ENCODE peak calls at places on chromosome 22, in six cellular contexts. A is body of pancreas, F is tibial nerve, B is spleen, I is cardiac muscle cell, W is esophagus muscularis mucosa. C is an unnamed sample.

GRCh38 chr22:46612904-46613605 is 7.1 kb upstream of the GRAMD4 start:
- DNase-seq in A (no peak), F (no peak), B (peak; percentile 83), I (no peak), W (no peak), C (no peak)

GRCh38 chr22:46791201-46791731 is 28.8 kb downstream of the TBC1D22A start:
- DNase-seq in A (peak; percentile 26), F (no peak), B (peak; percentile 89), I (peak; percentile 59), W (no peak), C (peak; percentile 50)

GRCh38 chr22:21003782-21004181 is 1.9 kb upstream of the THAP7 start:
- DNase-seq in A (no peak), F (no peak), B (no peak), I (no peak), W (no peak), C (no peak)

GRCh38 chr22:37454857-37455686 is 27.8 kb upstream of the ELFN2 start:
- DNase-seq in A (peak; percentile 39), F (no peak), B (no peak), I (peak; percentile 91), W (no peak), C (no peak)

GRCh38 chr22:37932821-37933578 is 20.4 kb downstream of the C22orf23 start:
- DNase-seq in A (peak; percentile 52), F (no peak), B (no peak), I (no peak), W (no peak), C (no peak)

GRCh38 chr22:21632237-21632895 is at the start of gene CCDC116:
- DNase-seq in A (no peak), F (no peak), B (peak; percentile 88), I (no peak), W (no peak), C (no peak)

GRCh38 chr22:35329114-35329847 is 29.6 kb downstream of the TOM1 start:
- DNase-seq in A (no peak), F (no peak), B (no peak), I (no peak), W (no peak), C (no peak)

GRCh38 chr22:38235240-38235850 is 33.6 kb downstream of the MAFF start:
- DNase-seq in A (no peak), F (no peak), B (no peak), I (no peak), W (no peak), C (no peak)

GRCh38 chr22:42933783-42934144 is 76.7 kb upstream of the ARFGAP3 start:
- DNase-seq in A (no peak), F (no peak), B (no peak), I (peak; percentile 93), W (no peak), C (no peak)

GRCh38 chr22:24450600-24450999 is 23.2 kb downstream of the ADORA2A start:
- DNase-seq in A (no peak), F (no peak), B (no peak), I (peak; percentile 28), W (no peak), C (no peak)

GRCh38 chr22:18970180-18970947 is 34.3 kb upstream of the PRODH start:
- DNase-seq in A (peak; percentile 37), F (no peak), B (peak; percentile 59), I (peak; percentile 21), W (no peak), C (no peak)

GRCh38 chr22:41401781-41402648 is 20.3 kb downstream of the TEF start:
- DNase-seq in A (peak; percentile 95), F (no peak), B (no peak), I (peak; percentile 77), W (no peak), C (peak; percentile 63)

GRCh38 chr22:47367107-47367690 is 604.7 kb downstream of the TBC1D22A start:
- DNase-seq in A (no peak), F (no peak), B (no peak), I (no peak), W (no peak), C (no peak)

GRCh38 chr22:37519268-37520195 is at the start of gene CARD10:
- DNase-seq in A (peak; percentile 72), F (no peak), B (no peak), I (peak; percentile 44), W (no peak), C (no peak)

GRCh38 chr22:42188808-42189447 is 58.3 kb upstream of the CYP2D6 start:
- DNase-seq in A (no peak), F (no peak), B (no peak), I (no peak), W (no peak), C (no peak)

GRCh38 chr22:40805239-40805638 is 13.9 kb downstream of the SLC25A17 start:
- DNase-seq in A (no peak), F (no peak), B (no peak), I (no peak), W (no peak), C (no peak)

GRCh38 chr22:35065796-35066218 is at the start of gene ISX:
- DNase-seq in A (no peak), F (no peak), B (no peak), I (no peak), W (no peak), C (no peak)

GRCh38 chr22:43096420-43096819 is 7.2 kb upstream of the TTLL1 start:
- DNase-seq in A (no peak), F (no peak), B (no peak), I (no peak), W (no peak), C (no peak)

GRCh38 chr22:24805790-24806662 is at the start of gene SGSM1:
- DNase-seq in A (peak; percentile 93), F (peak; percentile 44), B (peak; percentile 92), I (peak; percentile 68), W (no peak), C (peak; percentile 93)

GRCh38 chr22:27170491-27170890 is 513.1 kb downstream of the MIAT start:
- DNase-seq in A (peak; percentile 36), F (no peak), B (no peak), I (peak; percentile 91), W (no peak), C (peak; percentile 92)

GRCh38 chr22:36291831-36292740 is 39.2 kb downstream of the APOL1 start:
- DNase-seq in A (no peak), F (no peak), B (peak; percentile 59), I (no peak), W (no peak), C (no peak)

GRCh38 chr22:32240461-32240860 is 14.7 kb downstream of the SLC5A4 start:
- DNase-seq in A (no peak), F (no peak), B (no peak), I (no peak), W (no peak), C (no peak)
- H3K27ac ChIP-seq in A (no peak overlapping the region), F (no peak overlapping the region), B (no peak overlapping the region), I (no peak overlapping the region), W (no peak overlapping the region), C (no peak overlapping the region)

DNA sequence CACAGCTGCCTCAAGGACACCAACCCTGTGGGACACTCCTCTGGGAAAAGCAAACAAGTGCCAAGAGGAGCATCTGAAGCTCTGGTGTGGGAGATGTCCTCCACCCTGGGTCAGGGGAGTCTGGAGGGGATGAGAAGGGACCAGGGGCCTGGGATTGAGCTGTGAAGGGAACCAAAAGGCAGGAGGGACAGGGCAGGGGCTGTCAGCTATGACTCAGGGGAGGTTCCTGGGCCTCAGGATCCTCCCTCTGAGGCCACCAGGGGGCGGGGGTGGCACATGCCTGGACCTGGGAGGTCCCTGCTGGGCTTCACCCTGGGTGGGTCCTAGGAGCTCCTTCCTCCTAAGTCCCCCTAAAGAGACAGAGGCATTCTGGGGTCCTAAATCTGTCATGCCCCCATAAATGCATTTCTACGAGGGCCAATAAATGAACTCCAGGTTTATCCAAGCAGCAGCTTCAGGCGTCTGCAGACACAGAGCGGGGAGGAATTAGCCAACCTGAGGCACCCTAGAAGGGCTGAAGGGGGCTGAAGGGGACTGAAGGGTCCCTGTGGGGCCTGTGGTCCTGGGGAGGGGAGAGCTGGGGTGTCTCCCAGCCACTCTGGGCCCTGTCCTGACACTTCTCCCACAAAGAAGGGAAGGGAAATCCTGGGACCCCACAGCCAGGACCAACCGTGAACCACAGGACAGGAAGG is 31.9 kb upstream of the IGLL5 start:
- DNase-seq in A (no peak), F (no peak), B (no peak), I (peak; percentile 13), W (peak; percentile 86), C (no peak)
- H3K36me3 ChIP-seq in A (no peaks in the 10 kb centered on the region), F (no peaks in the 10 kb centered on the region), B (no peaks in the 10 kb centered on the region), I (no peaks in the 10 kb centered on the region), W (no peaks in the 10 kb centered on the region), C (no peaks in the 10 kb centered on the region)

DNA sequence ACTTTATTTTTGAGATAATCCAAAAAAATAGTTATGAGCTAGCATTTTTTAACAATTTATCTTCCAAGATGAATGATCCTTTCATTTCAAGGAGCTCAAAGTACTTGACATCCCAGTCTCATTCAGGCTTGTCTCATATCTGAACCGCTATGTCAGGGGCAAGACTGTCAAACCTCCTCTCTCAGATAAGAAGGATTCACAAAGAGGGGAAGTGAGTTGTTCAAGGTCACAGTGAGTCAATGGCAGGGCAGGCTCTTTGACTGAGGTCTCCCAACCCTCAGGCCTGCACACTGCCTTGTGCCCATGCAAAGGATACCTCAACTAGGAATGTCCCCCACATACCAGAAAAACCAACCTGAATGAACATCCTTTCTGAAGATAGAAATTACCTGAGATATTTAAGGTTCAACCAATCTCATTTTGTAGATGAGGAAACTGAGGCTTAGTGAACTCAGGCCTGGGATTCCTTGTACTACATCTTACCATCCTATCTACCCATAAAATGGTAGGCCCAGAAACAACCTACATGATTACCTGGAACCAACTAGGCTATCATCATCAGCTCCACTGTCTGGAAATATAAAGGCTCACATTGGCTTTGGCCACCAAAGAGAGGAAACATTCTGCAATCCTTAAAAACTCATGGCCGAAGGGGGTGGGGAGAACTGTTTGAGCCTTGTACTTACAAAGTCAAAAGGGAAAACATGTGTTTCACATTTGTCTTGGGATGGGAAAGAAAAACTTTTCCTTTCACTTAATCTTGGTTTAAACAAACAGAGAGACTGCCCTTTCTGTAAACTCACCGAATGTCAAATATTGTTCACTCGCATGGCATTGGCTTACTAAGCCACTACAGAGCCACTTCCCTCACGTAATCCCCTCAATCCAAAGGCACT is 51.1 kb downstream of the LIF start:
- DNase-seq in A (no peak), F (no peak), B (no peak), I (peak; percentile 21), W (no peak), C (no peak)
- H3K27ac ChIP-seq in A (peak overlapping the region; percentile 52), F (peak overlapping the region; percentile 70), B (peak overlapping the region; percentile 82), I (no peak overlapping the region), W (peak overlapping the region; percentile 61), C (peak overlapping the region; percentile 72)

GRCh38 chr22:29668681-29669080 is 51.1 kb upstream of the CABP7 start:
- DNase-seq in A (no peak), F (no peak), B (no peak), I (no peak), W (no peak), C (no peak)

GRCh38 chr22:29661355-29661754 is 57.9 kb downstream of the NF2 start:
- DNase-seq in A (no peak), F (no peak), B (no peak), I (no peak), W (no peak), C (no peak)

GRCh38 chr22:29664731-29665130 is 55.1 kb upstream of the CABP7 start:
- DNase-seq in A (no peak), F (no peak), B (no peak), I (peak; percentile 10), W (no peak), C (no peak)

GRCh38 chr22:29663230-29663826 is 56.5 kb upstream of the CABP7 start:
- DNase-seq in A (no peak), F (no peak), B (no peak), I (no peak), W (no peak), C (no peak)

DNA sequence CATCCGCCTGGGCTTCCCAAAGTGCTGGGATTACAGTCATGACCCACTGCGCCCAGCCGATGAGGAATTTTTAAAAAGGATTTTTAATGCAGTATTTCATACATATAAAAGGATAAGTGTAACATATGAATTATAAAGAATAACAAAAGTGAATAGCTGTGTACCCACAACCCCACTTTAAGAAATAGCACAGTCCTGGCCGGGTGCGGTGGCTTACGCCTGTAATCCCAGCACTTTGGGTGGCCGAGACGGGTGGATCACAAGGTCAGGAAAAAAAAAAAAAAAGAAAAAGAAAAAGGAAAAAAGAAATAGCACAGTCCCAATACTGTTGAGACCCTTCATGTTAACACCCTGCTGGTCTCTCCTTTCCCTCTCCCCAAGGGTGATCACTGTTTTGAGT is 54.3 kb upstream of the CABP7 start:
- DNase-seq in A (no peak), F (no peak), B (no peak), I (no peak), W (no peak), C (no peak)
- H3K36me3 ChIP-seq in A (peaks cover 34% of the 10 kb centered on the region), F (no peaks in the 10 kb centered on the region), B (peaks cover 68% of the 10 kb centered on the region), I (peaks cover 10% of the 10 kb centered on the region), W (peaks cover 51% of the 10 kb centered on the region), C (peaks cover 68% of the 10 kb centered on the region)

C was measured in tibial artery.